ENCODE peak calls at places on chromosomes 7 and 10, in eight cellular contexts. B, Q, P, A, N, Y, S and H are unnamed samples.

GRCh38 chr7:103077318-103077717 is 2.4 kb downstream of the ARMC10 start:
- DNase-seq in A (no peak), B (no peak), P (no peak), S (no peak), Y (no peak), Q (no peak), N (no peak), H (no peak)

GRCh38 chr7:105354383-105354782 is 34.3 kb downstream of the SRPK2 start:
- DNase-seq in A (no peak), Q (no peak), Y (no peak), S (no peak), P (no peak), B (no peak), N (no peak), H (no peak)

GRCh38 chr7:38507379-38507778 is 123.8 kb downstream of the AMPH start:
- DNase-seq in Y (no peak), B (no peak), S (no peak), A (no peak), Q (no peak), N (no peak), P (no peak), H (no peak)

GRCh38 chr7:66238712-66239466 is 33.8 kb downstream of the TPST1 start:
- DNase-seq in B (no peak), N (no peak), P (no peak), A (no peak), S (no peak), Q (no peak), Y (no peak), H (no peak)

GRCh38 chr7:19957664-19958063 is 184.2 kb upstream of the TMEM196 start:
- DNase-seq in A (peak; percentile 63), Q (no peak), P (no peak), N (peak; percentile 27), B (no peak), Y (no peak), S (no peak), H (peak; percentile 15)

GRCh38 chr10:28788252-28788651 is 110.9 kb downstream of the BAMBI start:
- DNase-seq in P (no peak), Q (no peak), N (no peak), Y (no peak), S (no peak), A (no peak), B (no peak), H (no peak)

GRCh38 chr7:158083526-158084310 is 503.9 kb downstream of the PTPRN2 start:
- DNase-seq in B (no peak), Y (no peak), N (no peak), Q (no peak), S (no peak), A (no peak), P (no peak), H (no peak)

GRCh38 chr7:21142081-21142480 is 285.8 kb upstream of the SP4 start:
- DNase-seq in S (no peak), Y (no peak), B (no peak), A (no peak), N (no peak), P (no peak), Q (no peak), H (no peak)

GRCh38 chr10:95536017-95536416 is 25.2 kb downstream of the SORBS1 start:
- DNase-seq in S (no peak), P (no peak), Y (no peak), Q (no peak), A (peak; percentile 18), B (no peak), N (no peak), H (peak; percentile 24)

GRCh38 chr10:100518761-100519241 is 860 bp downstream of the SEC31B start:
- DNase-seq in S (peak; percentile 65), B (no peak), N (peak; percentile 74), Y (peak; percentile 48), P (peak; percentile 67), A (peak; percentile 77), Q (peak; percentile 48), H (peak; percentile 67)
- H3K4me3 ChIP-seq in S (peak overlapping the region; percentile 49), B (no peak overlapping the region), N (peak overlapping the region; percentile 57), Y (peak overlapping the region; percentile 54), P (peak overlapping the region; percentile 48), A (peak overlapping the region; percentile 35), Q (no peak overlapping the region), H (no peak overlapping the region)

GRCh38 chr7:134527979-134528371 is 608 bp downstream of the AKR1B10 start:
- DNase-seq in A (peak; percentile 67), Y (no peak), B (no peak), S (no peak), N (peak; percentile 64), Q (no peak), P (peak; percentile 40), H (peak; percentile 82)
- H3K4me3 ChIP-seq in A (no peak overlapping the region), Y (no peak overlapping the region), B (no peak overlapping the region), S (no peak overlapping the region), N (no peak overlapping the region), Q (no peak overlapping the region), P (peak overlapping the region; percentile 6), H (no peak overlapping the region)

DNA sequence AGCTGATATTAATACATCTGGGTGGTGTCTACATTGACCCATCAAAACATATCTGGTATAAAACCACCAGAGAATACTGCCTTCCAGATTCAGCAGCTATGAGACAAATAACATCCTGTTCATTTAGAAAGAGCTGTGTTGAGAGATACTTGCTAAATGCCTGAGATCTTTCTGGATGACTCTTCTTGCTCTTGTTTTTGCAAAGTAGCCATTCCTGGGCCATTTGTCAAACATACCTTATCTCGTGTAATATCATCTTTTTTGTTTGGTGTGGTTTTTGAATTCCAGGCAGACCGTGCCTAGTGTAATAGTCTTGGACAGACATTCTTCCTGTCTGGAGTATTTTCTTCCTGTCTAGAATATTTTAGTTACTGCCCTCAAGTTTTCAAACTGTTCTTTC is 74.7 kb upstream of the PRR15 start:
- DNase-seq in S (no peak), A (peak; percentile 96), P (no peak), N (peak; percentile 92), Q (no peak), Y (no peak), B (no peak), H (peak; percentile 81)
- H3K4me3 ChIP-seq in S (no peak overlapping the region), A (no peak overlapping the region), P (no peak overlapping the region), N (no peak overlapping the region), Q (no peak overlapping the region), Y (no peak overlapping the region), B (no peak overlapping the region), H (no peak overlapping the region)

GRCh38 chr10:75253281-75254220 is 17.8 kb upstream of the COMTD1 start:
- DNase-seq in N (no peak), Q (no peak), B (no peak), A (no peak), P (no peak), Y (no peak), S (no peak), H (no peak)
- H3K4me3 ChIP-seq in N (no peak overlapping the region), Q (no peak overlapping the region), B (no peak overlapping the region), A (no peak overlapping the region), P (no peak overlapping the region), Y (no peak overlapping the region), S (no peak overlapping the region), H (no peak overlapping the region)

GRCh38 chr7:26135551-26135950 is 16.4 kb upstream of the NFE2L3 start:
- DNase-seq in Y (no peak), Q (no peak), N (no peak), P (no peak), B (no peak), A (no peak), S (no peak), H (no peak)

GRCh38 chr7:26127411-26127810 is 24.6 kb upstream of the NFE2L3 start:
- DNase-seq in B (no peak), S (no peak), N (no peak), Y (no peak), Q (no peak), A (no peak), P (no peak), H (no peak)

GRCh38 chr7:26136831-26137230 is 15.2 kb upstream of the NFE2L3 start:
- DNase-seq in S (no peak), Y (no peak), A (no peak), N (no peak), Q (no peak), B (no peak), P (no peak), H (no peak)

DNA sequence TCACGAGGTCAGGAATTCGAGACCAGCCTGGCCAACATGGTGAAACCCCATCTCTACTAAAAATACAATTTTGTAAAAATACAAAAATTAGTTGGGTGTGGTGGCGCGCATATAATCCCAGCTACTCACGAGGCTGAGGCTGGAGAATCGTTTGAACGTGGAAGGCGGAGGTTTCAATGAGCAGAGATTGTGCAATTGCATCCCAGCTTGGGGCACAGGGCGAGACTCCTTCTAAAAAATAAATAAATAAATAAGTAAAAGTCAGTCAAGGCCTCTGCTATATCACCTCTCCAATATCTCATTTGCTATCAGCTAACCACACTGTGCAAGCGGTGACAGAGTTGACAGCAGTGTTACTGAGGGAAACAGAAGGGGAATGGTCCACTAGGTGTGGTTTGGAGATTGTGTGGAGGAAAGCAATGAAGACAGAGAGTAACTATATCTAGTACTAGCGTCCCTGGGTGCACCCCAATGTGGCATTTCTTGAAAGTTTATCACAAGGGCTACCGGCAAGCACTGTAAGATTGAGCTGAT is 20.9 kb upstream of the NFE2L3 start:
- DNase-seq in P (no peak), B (no peak), S (no peak), A (no peak), Q (no peak), Y (no peak), N (no peak), H (no peak)
- H3K4me3 ChIP-seq in P (no peak overlapping the region), B (no peak overlapping the region), S (no peak overlapping the region), A (no peak overlapping the region), Q (no peak overlapping the region), Y (no peak overlapping the region), N (no peak overlapping the region), H (no peak overlapping the region)